ENCODE peak calls at places on chromosomes 16 and 17, in five cellular contexts. O, E, F, Y and S are unnamed samples.

GRCh38 chr16:27311449-27311831 is 2.3 kb upstream of the IL4R start:
- DNase-seq in O (peak; percentile 49), E (no peak), F (no peak), Y (no peak), S (no peak)

GRCh38 chr17:7842950-7843535 is 9.0 kb downstream of the KDM6B start:
- DNase-seq in O (peak; percentile 88), E (peak; percentile 91), F (peak; percentile 76), Y (no peak), S (peak; percentile 87)

GRCh38 chr16:86680137-86680536 is 101.8 kb downstream of the FOXL1 start:
- DNase-seq in O (no peak), E (no peak), F (no peak), Y (peak; percentile 65), S (no peak)

GRCh38 chr16:63130942-63131341 is 1094.7 kb upstream of the CDH8 start:
- DNase-seq in O (no peak), E (no peak), F (no peak), Y (no peak), S (no peak)

GRCh38 chr17:55089955-55090573 is 121.5 kb downstream of the STXBP4 start:
- DNase-seq in O (no peak), E (no peak), F (no peak), Y (no peak), S (no peak)

GRCh38 chr16:66337434-66338188 is 28.9 kb upstream of the CDH5 start:
- DNase-seq in O (no peak), E (no peak), F (peak; percentile 49), Y (no peak), S (no peak)

GRCh38 chr17:31492880-31493655 is 101.6 kb downstream of the RAB11FIP4 start:
- DNase-seq in O (no peak), E (peak; percentile 64), F (peak; percentile 50), Y (no peak), S (no peak)

GRCh38 chr17:338442-339192 is 14.0 kb downstream of the RPH3AL start:
- DNase-seq in O (no peak), E (peak; percentile 89), F (no peak), Y (no peak), S (no peak)

GRCh38 chr17:58618336-58618735 is 73.5 kb downstream of the TEX14 start:
- DNase-seq in O (no peak), E (no peak), F (no peak), Y (no peak), S (no peak)

GRCh38 chr17:30337393-30337999 is 3.6 kb upstream of the TMIGD1 start:
- DNase-seq in O (no peak), E (no peak), F (no peak), Y (no peak), S (no peak)

GRCh38 chr16:2904922-2905240 is 6.8 kb upstream of the FLYWCH1 start:
- DNase-seq in O (no peak), E (peak; percentile 70), F (no peak), Y (no peak), S (peak; percentile 45)

GRCh38 chr17:43994272-43995149 is 9.9 kb upstream of the NAGS start:
- DNase-seq in O (peak; percentile 68), E (peak; percentile 79), F (peak; percentile 60), Y (peak; percentile 80), S (peak; percentile 69)

GRCh38 chr17:38910325-38910724 is 15.1 kb upstream of the LASP1NB start:
- DNase-seq in O (no peak), E (peak; percentile 23), F (no peak), Y (no peak), S (no peak)

GRCh38 chr17:45127583-45128300 is 4.6 kb downstream of the PLCD3 start:
- DNase-seq in O (peak; percentile 90), E (peak; percentile 78), F (peak; percentile 93), Y (no peak), S (peak; percentile 76)

GRCh38 chr16:31351937-31352315 is 3.0 kb upstream of the ITGAX start:
- DNase-seq in O (no peak), E (peak; percentile 56), F (no peak), Y (no peak), S (no peak)

GRCh38 chr16:22316411-22316811 is 19.2 kb downstream of the POLR3E start:
- DNase-seq in O (no peak), E (peak; percentile 50), F (no peak), Y (no peak), S (no peak)

GRCh38 chr16:47110939-47111338 is 32.8 kb downstream of the NETO2 start:
- DNase-seq in O (no peak), E (no peak), F (no peak), Y (no peak), S (no peak)

GRCh38 chr16:66359811-66360608 is 6.5 kb upstream of the CDH5 start:
- DNase-seq in O (no peak), E (peak; percentile 73), F (no peak), Y (no peak), S (peak; percentile 66)

GRCh38 chr16:58491-59439 is 5.1 kb downstream of the SNRNP25 start:
- DNase-seq in O (peak; percentile 64), E (no peak), F (no peak), Y (no peak), S (no peak)

GRCh38 chr17:79280822-79281572 is 206.4 kb downstream of the ENGASE start:
- DNase-seq in O (no peak), E (no peak), F (no peak), Y (no peak), S (no peak)

GRCh38 chr17:18315498-18316360 is 636 bp downstream of the SMCR8 start:
- DNase-seq in O (no peak), E (no peak), F (no peak), Y (no peak), S (no peak)

GRCh38 chr16:24116371-24116770 is 139.8 kb upstream of the CACNG3 start:
- DNase-seq in O (no peak), E (no peak), F (no peak), Y (no peak), S (no peak)

GRCh38 chr17:2262146-2262587 is 41.4 kb downstream of the SMG6 start:
- DNase-seq in O (no peak), E (no peak), F (no peak), Y (no peak), S (no peak)

GRCh38 chr16:73025506-73026131 is 22.3 kb downstream of the ZFHX3 start:
- DNase-seq in O (peak; percentile 62), E (peak; percentile 80), F (no peak), Y (no peak), S (no peak)

GRCh38 chr17:64190468-64190867 is 60.5 kb upstream of the ERN1 start:
- DNase-seq in O (no peak), E (peak; percentile 69), F (no peak), Y (no peak), S (peak; percentile 48)

GRCh38 chr17:43399839-43400328 is 1.1 kb downstream of the ARL4D start:
- DNase-seq in O (peak; percentile 70), E (no peak), F (no peak), Y (no peak), S (no peak)

GRCh38 chr16:58492735-58493134 is 7.2 kb upstream of the NDRG4 start:
- DNase-seq in O (no peak), E (no peak), F (no peak), Y (no peak), S (no peak)

GRCh38 chr17:32349503-32349853 is 479 bp upstream of the ZNF207 start:
- DNase-seq in O (no peak), E (no peak), F (peak; percentile 31), Y (no peak), S (peak; percentile 15)

GRCh38 chr17:41777579-41778188 is 8.8 kb downstream of the JUP start:
- DNase-seq in O (no peak), E (peak; percentile 90), F (peak; percentile 80), Y (peak; percentile 74), S (peak; percentile 89)

GRCh38 chr16:30660424-30661251 is 2.4 kb downstream of the FBRS start:
- DNase-seq in O (no peak), E (no peak), F (peak; percentile 89), Y (no peak), S (no peak)

GRCh38 chr17:19766421-19767270 is 18.5 kb upstream of the ALDH3A1 start:
- DNase-seq in O (peak; percentile 85), E (peak; percentile 87), F (peak; percentile 85), Y (peak; percentile 69), S (peak; percentile 77)

GRCh38 chr17:50316016-50316587 is 29.8 kb upstream of the XYLT2 start:
- DNase-seq in O (peak; percentile 3), E (no peak), F (no peak), Y (no peak), S (no peak)
- H3K4me1 ChIP-seq in O (no peaks in the 10 kb centered on the region), E (no peaks in the 10 kb centered on the region), F (no peaks in the 10 kb centered on the region), Y (no peaks in the 10 kb centered on the region), S (no peaks in the 10 kb centered on the region)

DNA sequence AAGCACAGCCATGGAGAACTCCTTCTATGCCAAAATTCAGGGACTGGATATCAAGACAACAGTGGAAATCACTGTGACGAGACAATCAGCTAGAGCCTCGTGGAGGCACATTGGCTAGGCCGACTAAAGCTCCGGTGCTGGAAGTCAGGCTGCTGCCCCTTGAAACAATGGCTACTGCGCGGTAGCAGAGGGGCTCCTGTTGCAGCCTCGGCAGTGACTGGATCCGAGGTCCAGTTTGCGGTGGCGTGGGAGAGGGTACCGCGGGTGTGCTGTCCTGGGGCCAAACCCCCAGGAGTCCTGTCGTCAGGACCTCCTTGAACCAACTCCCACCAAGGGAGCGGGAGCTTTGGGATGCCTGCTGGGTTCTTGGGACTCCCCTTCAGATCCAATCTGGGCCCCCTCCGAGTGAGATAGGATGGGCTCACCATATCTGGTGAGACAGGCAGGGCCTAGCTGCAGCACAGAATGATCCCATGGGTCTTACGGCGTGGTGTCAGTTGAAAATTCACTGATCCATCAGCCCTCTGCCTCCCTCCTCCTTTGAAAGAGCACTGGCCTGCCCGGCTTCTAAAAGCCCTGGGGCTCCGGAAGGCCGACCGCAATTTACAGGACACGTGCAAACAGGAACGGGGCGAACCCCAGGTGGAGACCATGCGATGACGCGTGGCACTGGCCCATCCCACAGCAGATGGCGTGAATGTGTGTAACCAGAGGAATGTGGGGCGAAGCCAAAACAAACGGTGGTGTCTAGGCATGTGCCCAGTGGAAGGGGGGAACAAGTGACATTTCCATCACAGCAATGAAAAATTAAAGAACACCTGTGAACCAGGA is 15.8 kb upstream of the KCNJ18 start:
- DNase-seq in O (no peak), E (peak; percentile 23), F (no peak), Y (no peak), S (no peak)
- H3K9me3 ChIP-seq in O (no peaks in the 10 kb centered on the region), E (no peaks in the 10 kb centered on the region), F (no peaks in the 10 kb centered on the region), Y (no peaks in the 10 kb centered on the region), S (no peaks in the 10 kb centered on the region)

GRCh38 chr16:67546091-67546501 is 16.2 kb upstream of the CTCF start:
- DNase-seq in O (no peak), E (no peak), F (no peak), Y (no peak), S (no peak)
- H3K4me1 ChIP-seq in O (peaks cover 5% of the 10 kb centered on the region), E (no peaks in the 10 kb centered on the region), F (peaks cover 5% of the 10 kb centered on the region), Y (peaks cover 5% of the 10 kb centered on the region), S (peaks cover 54% of the 10 kb centered on the region)

GRCh38 chr16:75148311-75149195 is at the start of gene ZFP1:
- DNase-seq in O (peak; percentile 97), E (peak; percentile 98), F (peak; percentile 96), Y (peak; percentile 95), S (peak; percentile 97)

GRCh38 chr16:75152635-75153034 is 4.3 kb downstream of the ZFP1 start:
- DNase-seq in O (no peak), E (no peak), F (no peak), Y (no peak), S (no peak)

GRCh38 chr16:75147968-75148310 is 385 bp upstream of the ZFP1 start:
- DNase-seq in O (no peak), E (no peak), F (no peak), Y (no peak), S (no peak)

DNA sequence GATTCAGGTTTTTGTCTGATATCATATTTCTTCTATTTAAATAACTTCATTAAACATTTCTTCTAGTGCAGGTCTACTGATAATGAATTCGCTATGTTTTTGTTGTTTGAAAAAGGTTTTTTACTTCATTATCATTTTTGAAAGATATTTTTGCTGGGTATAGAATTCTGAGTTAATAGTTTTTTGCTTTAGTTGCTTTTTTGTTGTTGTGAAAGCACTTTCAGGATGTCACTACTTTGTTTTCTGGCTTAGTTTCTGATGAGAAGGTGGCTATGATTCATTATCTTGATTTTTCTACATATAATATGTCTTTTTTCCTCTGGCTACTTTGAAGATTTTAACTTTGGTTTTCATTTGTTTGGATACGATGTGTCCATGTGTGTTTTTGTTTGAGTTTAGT is 3.5 kb downstream of the ZFP1 start:
- DNase-seq in O (no peak), E (no peak), F (no peak), Y (no peak), S (no peak)
- H3K9me3 ChIP-seq in O (peaks cover 4% of the 10 kb centered on the region), E (no peaks in the 10 kb centered on the region), F (no peaks in the 10 kb centered on the region), Y (peaks cover 7% of the 10 kb centered on the region), S (peaks cover 7% of the 10 kb centered on the region)